ENCODE peak calls at places on chromosomes 12 and 14, in eight cellular contexts. Y, M, C, T, B, Q, O and I are unnamed samples.

GRCh38 chr14:75401356-75401755 is 26.5 kb upstream of the JDP2 start:
- DNase-seq in M (peak), T (peak), B (no peak), O (peak), Y (peak), C (no peak), Q (no peak), I (peak)

GRCh38 chr14:68164723-68165122 is 345.1 kb downstream of the RAD51B start:
- DNase-seq in M (no peak), Q (no peak), T (no peak), Y (no peak), C (no peak), O (no peak), B (no peak), I (no peak)

GRCh38 chr12:19885092-19885813 is 446.0 kb downstream of the AEBP2 start:
- DNase-seq in C (no peak), T (peak), Q (no peak), M (no peak), Y (no peak), O (peak), B (no peak), I (no peak)

GRCh38 chr12:53336137-53336785 is at the start of gene SP7:
- DNase-seq in C (no peak), O (no peak), Q (no peak), T (no peak), B (no peak), M (no peak), Y (no peak), I (no peak)

GRCh38 chr12:131432532-131433260 is 278.2 kb upstream of the SFSWAP start:
- DNase-seq in M (no peak), B (no peak), T (no peak), Q (no peak), Y (no peak), C (peak), O (no peak), I (no peak)

GRCh38 chr14:26863736-26864135 is 265.9 kb upstream of the NOVA1 start:
- DNase-seq in T (no peak), O (peak), B (no peak), Y (peak), Q (peak), C (no peak), M (no peak), I (no peak)

GRCh38 chr12:70091021-70091521 is 152.2 kb upstream of the CNOT2 start:
- DNase-seq in Y (peak), O (no peak), T (no peak), Q (no peak), B (no peak), C (no peak), M (no peak), I (no peak)

GRCh38 chr14:20706657-20707355 is 18.2 kb downstream of the ANG start:
- DNase-seq in B (no peak), Y (peak), T (no peak), Q (no peak), O (no peak), M (no peak), C (no peak), I (no peak)

GRCh38 chr14:33432407-33433023 is 493.8 kb downstream of the NPAS3 start:
- DNase-seq in Q (peak), O (peak), M (no peak), C (no peak), T (no peak), B (peak), Y (peak), I (peak)

GRCh38 chr14:34174973-34175372 is 224.1 kb upstream of the EGLN3 start:
- DNase-seq in O (no peak), C (no peak), B (no peak), Q (no peak), M (no peak), Y (no peak), T (no peak), I (no peak)

GRCh38 chr12:66111605-66112004 is 18.9 kb downstream of the LLPH start:
- DNase-seq in C (no peak), Y (no peak), M (no peak), Q (peak), T (no peak), B (no peak), O (no peak), I (no peak)

GRCh38 chr12:115583591-115583990 is 693.9 kb downstream of the MED13L start:
- DNase-seq in O (no peak), M (no peak), Q (no peak), T (no peak), B (no peak), Y (no peak), C (no peak), I (no peak)

GRCh38 chr12:107912421-107913004 is 138.0 kb downstream of the ASCL4 start:
- DNase-seq in T (no peak), C (peak), B (no peak), Q (no peak), M (peak), Y (peak), O (no peak), I (no peak)

GRCh38 chr12:4700621-4701026 is 19.6 kb upstream of the GALNT8 start:
- DNase-seq in Q (no peak), Y (no peak), C (no peak), O (peak), B (peak), T (peak), M (peak), I (no peak)

GRCh38 chr14:68451676-68452387 is 341.0 kb downstream of the ZFP36L1 start:
- DNase-seq in O (peak), Y (no peak), B (no peak), Q (no peak), T (no peak), M (peak), C (no peak), I (no peak)

GRCh38 chr12:19525236-19525635 is 85.9 kb downstream of the AEBP2 start:
- DNase-seq in Y (no peak), T (no peak), B (no peak), Q (no peak), M (no peak), C (no peak), O (no peak), I (no peak)

GRCh38 chr14:76376878-76377523 is 1.1 kb downstream of the ESRRB start:
- DNase-seq in O (no peak), M (no peak), Y (no peak), T (no peak), B (no peak), Q (no peak), C (no peak), I (no peak)

GRCh38 chr14:22456986-22457594 is 131.9 kb downstream of the DAD1 start:
- DNase-seq in C (no peak), B (no peak), Q (no peak), O (no peak), T (no peak), Y (no peak), M (no peak), I (no peak)

GRCh38 chr12:128698573-128698972 is 125.2 kb downstream of the SLC15A4 start:
- DNase-seq in C (no peak), O (no peak), T (no peak), Q (no peak), M (no peak), B (no peak), Y (no peak), I (no peak)

GRCh38 chr14:95507701-95508103 is 8.7 kb downstream of the SYNE3 start:
- DNase-seq in C (no peak), Q (peak), B (no peak), O (peak), T (peak), M (peak), Y (peak), I (peak)

GRCh38 chr12:69102856-69103255 is 136.5 kb upstream of the CPSF6 start:
- DNase-seq in T (no peak), C (no peak), Q (no peak), M (no peak), O (no peak), B (no peak), Y (no peak), I (no peak)

GRCh38 chr14:28773917-28774691 is 7.5 kb downstream of the FOXG1 start:
- DNase-seq in C (peak), M (peak), Y (no peak), Q (peak), B (no peak), O (peak), T (no peak), I (no peak)

GRCh38 chr14:69626132-69626500 is 14.7 kb downstream of the SUSD6 start:
- DNase-seq in Y (peak), T (no peak), Q (no peak), C (no peak), M (no peak), O (no peak), B (no peak), I (no peak)
- H3K4me3 ChIP-seq in Y (no peak), T (no peak), Q (no peak), C (no peak), M (no peak), O (no peak), B (no peak), I (no peak)

GRCh38 chr14:101628471-101628966 is 67.2 kb downstream of the DIO3 start:
- DNase-seq in O (peak), B (peak), T (peak), M (peak), C (peak), Y (peak), Q (peak), I (peak)
- H3K4me3 ChIP-seq in O (no peak), B (no peak), T (no peak), M (peak), C (no peak), Y (no peak), Q (peak), I (peak)

GRCh38 chr12:52006726-52007157 is at the start of gene TAMALIN:
- DNase-seq in T (peak), C (no peak), Y (peak), Q (no peak), O (peak), B (peak), M (peak), I (no peak)
- H3K4me3 ChIP-seq in T (peak), C (peak), Y (peak), Q (peak), O (peak), B (peak), M (peak), I (peak)

DNA sequence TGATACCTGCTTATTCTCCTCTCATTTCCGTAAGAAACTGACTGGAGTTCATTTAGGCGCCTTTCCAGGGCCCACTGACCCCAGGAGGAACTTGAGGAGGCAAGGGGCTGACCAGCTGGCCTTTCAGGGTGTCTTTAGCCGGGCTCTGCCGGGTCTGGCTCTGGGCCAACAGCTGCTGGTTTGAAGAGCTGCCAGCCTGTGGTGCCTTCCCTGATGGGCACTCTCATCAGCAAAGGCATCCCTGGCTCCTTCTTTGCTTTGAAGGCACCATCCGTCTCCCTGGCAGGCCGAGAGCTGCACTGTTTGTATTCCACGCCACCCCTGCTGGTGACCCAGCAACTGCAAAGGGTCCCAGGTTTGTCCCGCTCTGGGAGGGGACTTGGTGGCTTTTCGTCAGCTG is 42.0 kb downstream of the IQSEC3 start:
- DNase-seq in Y (no peak), O (no peak), Q (no peak), T (no peak), M (peak), C (no peak), B (no peak), I (no peak)
- H3K4me3 ChIP-seq in Y (no peak), O (no peak), Q (no peak), T (no peak), M (no peak), C (no peak), B (no peak), I (no peak)

GRCh38 chr12:120224304-120225199 is 23.6 kb upstream of the RPLP0 start:
- DNase-seq in Q (no peak), O (peak), M (peak), T (no peak), B (peak), C (peak), Y (no peak), I (no peak)

GRCh38 chr12:120227233-120228040 is 26.5 kb upstream of the RPLP0 start:
- DNase-seq in C (no peak), O (no peak), M (no peak), B (no peak), Q (no peak), T (no peak), Y (no peak), I (no peak)

GRCh38 chr12:120228041-120228290 is 27.1 kb upstream of the RPLP0 start:
- DNase-seq in M (no peak), C (no peak), O (no peak), Q (no peak), T (no peak), B (no peak), Y (no peak), I (no peak)

GRCh38 chr12:120225200-120225558 is 24.3 kb upstream of the RPLP0 start:
- DNase-seq in T (no peak), C (no peak), B (no peak), Y (no peak), M (no peak), O (no peak), Q (no peak), I (no peak)

GRCh38 chr12:120225852-120226640 is 25.1 kb upstream of the RPLP0 start:
- DNase-seq in Q (no peak), B (peak), C (peak), M (peak), Y (no peak), O (no peak), T (no peak), I (no peak)
- H3K4me3 ChIP-seq in Q (no peak), B (peak), C (peak), M (no peak), Y (no peak), O (no peak), T (no peak), I (no peak)

DNA sequence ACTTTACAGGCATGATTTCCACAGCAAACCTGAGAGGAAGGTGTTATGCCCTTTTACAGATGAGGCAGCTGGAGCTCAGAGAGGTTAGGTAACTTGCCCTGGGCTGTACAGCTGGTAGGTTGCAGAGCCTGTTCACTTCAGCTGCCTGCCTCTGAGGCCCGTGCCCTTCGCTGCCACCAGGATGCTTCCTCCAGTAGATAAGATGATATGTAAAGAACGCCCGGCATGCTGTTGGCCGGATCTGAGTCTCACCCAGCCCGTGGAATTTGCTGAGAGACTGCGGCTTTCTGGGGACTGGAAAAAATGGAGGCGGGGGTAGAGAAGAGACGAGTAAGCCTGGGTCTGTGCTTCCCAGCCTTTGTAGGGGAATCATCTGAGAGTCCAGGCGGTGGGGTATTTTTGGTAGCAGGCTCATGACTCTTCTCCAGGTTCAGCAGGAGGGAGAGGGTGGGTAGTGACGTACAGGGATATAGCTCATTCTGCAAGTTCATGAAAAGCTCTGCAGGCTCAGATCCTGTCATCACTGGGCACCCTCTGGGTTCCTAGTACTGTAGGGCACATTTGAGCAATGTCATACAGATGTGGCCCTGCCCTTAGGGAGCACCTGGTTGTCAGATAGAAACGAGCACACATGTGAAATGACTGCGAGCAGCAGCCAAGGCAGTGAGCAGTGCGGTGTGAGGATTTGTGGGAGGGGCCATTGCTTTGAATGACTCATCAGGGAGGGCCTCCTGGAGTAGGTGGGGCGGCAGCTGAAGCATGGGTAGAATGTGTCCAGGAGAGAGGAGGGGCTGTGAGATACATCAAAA is 159.4 kb downstream of the TSPAN9 start:
- DNase-seq in M (peak), T (no peak), C (no peak), Q (peak), B (no peak), O (peak), Y (peak), I (peak)
- H3K4me3 ChIP-seq in M (no peak), T (no peak), C (no peak), Q (no peak), B (no peak), O (no peak), Y (no peak), I (no peak)

DNA sequence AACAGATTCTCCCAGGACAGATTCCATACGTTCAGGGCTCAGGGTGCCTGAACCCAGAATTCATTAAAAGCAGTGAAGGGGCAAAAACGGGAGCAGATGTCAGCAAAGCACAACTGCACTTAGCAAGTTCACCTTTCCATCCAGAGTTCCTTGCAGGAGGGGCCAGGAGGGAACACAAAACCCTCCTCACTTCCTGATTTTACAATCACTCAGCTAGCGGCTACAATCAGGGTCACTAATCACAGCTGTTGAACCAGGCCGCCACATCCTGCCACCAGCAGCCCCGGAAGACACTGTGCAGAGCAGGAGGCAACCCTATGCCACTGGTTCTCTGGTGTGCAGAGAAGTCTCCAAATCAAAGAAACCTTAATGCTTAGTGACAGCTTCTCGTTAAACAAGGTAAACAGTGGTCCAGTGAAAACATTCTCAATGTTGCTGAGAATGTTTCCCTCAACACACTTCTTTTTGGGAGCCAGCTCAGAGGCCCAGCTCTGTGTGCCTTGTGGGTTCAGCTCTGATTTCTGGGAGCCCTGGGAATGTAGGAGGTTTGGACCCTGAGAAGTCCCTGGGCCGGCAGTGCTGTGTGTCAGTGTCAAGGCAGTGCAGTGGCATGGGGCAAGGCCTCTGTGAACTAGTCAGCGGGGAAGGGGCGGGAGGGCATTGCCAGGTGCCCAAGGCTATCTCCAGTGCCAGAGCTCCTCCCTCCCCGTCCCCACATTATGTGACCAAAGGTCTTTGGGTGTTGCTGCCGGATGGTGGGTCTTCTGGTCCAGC is 54.5 kb downstream of the VCPKMT start:
- DNase-seq in Y (peak), C (peak), Q (peak), T (no peak), O (peak), M (no peak), B (no peak), I (no peak)
- H3K4me3 ChIP-seq in Y (no peak), C (peak), Q (no peak), T (no peak), O (no peak), M (no peak), B (no peak), I (no peak)

DNA sequence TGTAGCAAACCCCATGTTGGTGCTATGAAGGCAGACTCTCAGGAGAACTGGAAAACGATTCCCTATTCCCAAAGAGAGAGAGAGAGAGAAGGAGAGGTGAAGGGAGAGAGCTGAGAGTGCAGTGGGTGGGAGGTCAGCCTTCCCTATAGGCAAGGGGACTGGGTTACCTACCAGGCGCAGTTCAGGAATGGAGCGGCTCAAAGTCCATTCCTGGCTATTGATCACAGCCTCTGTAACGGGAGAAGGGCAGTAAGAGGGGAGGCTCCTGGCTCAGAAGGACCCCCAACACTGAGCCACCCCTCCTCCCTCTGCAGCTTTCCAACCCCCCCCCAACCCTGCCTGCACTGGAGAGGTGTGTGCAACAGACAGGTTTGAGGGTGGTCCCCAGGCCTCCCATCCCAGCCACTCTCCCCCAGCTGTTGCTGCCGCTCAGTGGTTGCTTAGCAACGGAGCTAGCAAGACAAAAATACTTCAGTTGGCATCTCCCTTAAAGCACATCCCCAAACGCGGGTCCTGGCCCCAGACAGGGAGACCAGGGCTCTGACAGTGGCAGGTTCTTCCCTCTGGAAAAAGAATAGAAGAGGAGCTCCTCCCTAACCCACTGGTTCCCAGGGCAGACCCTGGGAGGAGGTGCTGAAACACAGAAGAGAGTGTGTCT is 3.2 kb downstream of the AGAP2 start:
- DNase-seq in T (no peak), O (no peak), B (no peak), Q (no peak), Y (no peak), M (no peak), C (no peak), I (no peak)
- H3K4me3 ChIP-seq in T (no peak), O (no peak), B (no peak), Q (no peak), Y (no peak), M (peak), C (no peak), I (no peak)

GRCh38 chr12:1473418-1473817 is 121.0 kb downstream of the FBXL14 start:
- DNase-seq in C (peak), Y (peak), T (no peak), Q (no peak), M (no peak), B (no peak), O (no peak), I (no peak)
- H3K4me3 ChIP-seq in C (no peak), Y (no peak), T (no peak), Q (peak), M (no peak), B (no peak), O (no peak), I (no peak)